ENCODE peak calls at places on chromosomes 13 and 19, in nine cellular contexts. One of them, this sample, is unnamed. For H3K27me3 and H3K9me3, the result is how much of the 10 kb centered on the place peaks cover.

GRCh38 chr13:31588923-31589322 is 150.4 kb upstream of the RXFP2 start:
- DNase-seq in esophagus squamous epithelium: no peak
- DNase-seq in hepatocyte: peak
- DNase-seq in IMR-90: no peak
- DNase-seq in cardiac muscle cell: no peak
- DNase-seq in pancreas: no peak
- DNase-seq in CD8-positive, alpha-beta memory T cell: no peak
- DNase-seq in BE2C: no peak
- DNase-seq in tibial nerve: no peak
- DNase-seq in this sample: no peak

GRCh38 chr19:51676566-51677083 is 16.5 kb upstream of the SPACA6 start:
- DNase-seq in esophagus squamous epithelium: no peak
- DNase-seq in hepatocyte: no peak
- DNase-seq in IMR-90: no peak
- DNase-seq in cardiac muscle cell: no peak
- DNase-seq in pancreas: no peak
- DNase-seq in CD8-positive, alpha-beta memory T cell: no peak
- DNase-seq in BE2C: no peak
- DNase-seq in tibial nerve: no peak
- DNase-seq in this sample: no peak

GRCh38 chr13:43884221-43884620 is 4.5 kb downstream of the LACC1 start:
- DNase-seq in esophagus squamous epithelium: no peak
- DNase-seq in hepatocyte: no peak
- DNase-seq in IMR-90: no peak
- DNase-seq in cardiac muscle cell: no peak
- DNase-seq in pancreas: no peak
- DNase-seq in CD8-positive, alpha-beta memory T cell: no peak
- DNase-seq in BE2C: no peak
- DNase-seq in tibial nerve: no peak
- DNase-seq in this sample: no peak

GRCh38 chr13:100666124-100666523 is 8.5 kb downstream of the TMTC4 start:
- DNase-seq in esophagus squamous epithelium: no peak
- DNase-seq in hepatocyte: peak
- DNase-seq in IMR-90: no peak
- DNase-seq in cardiac muscle cell: peak
- DNase-seq in pancreas: no peak
- DNase-seq in CD8-positive, alpha-beta memory T cell: no peak
- DNase-seq in BE2C: no peak
- DNase-seq in tibial nerve: no peak
- DNase-seq in this sample: peak

GRCh38 chr13:44128522-44128921 is 245.1 kb upstream of the SERP2 start:
- DNase-seq in esophagus squamous epithelium: no peak
- DNase-seq in hepatocyte: no peak
- DNase-seq in IMR-90: peak
- DNase-seq in cardiac muscle cell: peak
- DNase-seq in pancreas: no peak
- DNase-seq in CD8-positive, alpha-beta memory T cell: no peak
- DNase-seq in BE2C: no peak
- DNase-seq in tibial nerve: no peak
- DNase-seq in this sample: no peak

GRCh38 chr13:111662451-111662850 is 342.0 kb downstream of the TEX29 start:
- DNase-seq in esophagus squamous epithelium: no peak
- DNase-seq in hepatocyte: no peak
- DNase-seq in IMR-90: no peak
- DNase-seq in cardiac muscle cell: no peak
- DNase-seq in pancreas: no peak
- DNase-seq in CD8-positive, alpha-beta memory T cell: no peak
- DNase-seq in BE2C: no peak
- DNase-seq in tibial nerve: no peak
- DNase-seq in this sample: no peak

GRCh38 chr13:113510871-113511270 is 20.4 kb upstream of the DCUN1D2 start:
- DNase-seq in esophagus squamous epithelium: no peak
- DNase-seq in hepatocyte: no peak
- DNase-seq in IMR-90: no peak
- DNase-seq in cardiac muscle cell: no peak
- DNase-seq in pancreas: no peak
- DNase-seq in CD8-positive, alpha-beta memory T cell: no peak
- DNase-seq in BE2C: no peak
- DNase-seq in tibial nerve: no peak
- DNase-seq in this sample: no peak

GRCh38 chr13:94674609-94675348 is 37.6 kb downstream of the SOX21 start:
- DNase-seq in esophagus squamous epithelium: no peak
- DNase-seq in hepatocyte: peak
- DNase-seq in IMR-90: peak
- DNase-seq in cardiac muscle cell: peak
- DNase-seq in pancreas: peak
- DNase-seq in CD8-positive, alpha-beta memory T cell: peak
- DNase-seq in BE2C: peak
- DNase-seq in tibial nerve: peak
- DNase-seq in this sample: peak

GRCh38 chr19:13024958-13025653 is 29.8 kb downstream of the NFIX start:
- DNase-seq in esophagus squamous epithelium: no peak
- DNase-seq in hepatocyte: no peak
- DNase-seq in IMR-90: no peak
- DNase-seq in cardiac muscle cell: no peak
- DNase-seq in pancreas: no peak
- DNase-seq in CD8-positive, alpha-beta memory T cell: no peak
- DNase-seq in BE2C: no peak
- DNase-seq in tibial nerve: no peak
- DNase-seq in this sample: no peak

GRCh38 chr13:52884429-52884828 is 36.0 kb upstream of the PCDH8 start:
- DNase-seq in esophagus squamous epithelium: no peak
- DNase-seq in hepatocyte: no peak
- DNase-seq in IMR-90: no peak
- DNase-seq in cardiac muscle cell: no peak
- DNase-seq in pancreas: no peak
- DNase-seq in CD8-positive, alpha-beta memory T cell: no peak
- DNase-seq in BE2C: no peak
- DNase-seq in tibial nerve: no peak
- DNase-seq in this sample: no peak

GRCh38 chr13:94195715-94196114 is 283.8 kb downstream of the DCT start:
- DNase-seq in esophagus squamous epithelium: no peak
- DNase-seq in hepatocyte: peak
- DNase-seq in IMR-90: peak
- DNase-seq in cardiac muscle cell: peak
- DNase-seq in pancreas: no peak
- DNase-seq in CD8-positive, alpha-beta memory T cell: no peak
- DNase-seq in BE2C: no peak
- DNase-seq in tibial nerve: no peak
- DNase-seq in this sample: no peak

GRCh38 chr13:79711631-79712030 is 230.7 kb downstream of the NDFIP2 start:
- DNase-seq in esophagus squamous epithelium: no peak
- DNase-seq in hepatocyte: no peak
- DNase-seq in IMR-90: no peak
- DNase-seq in cardiac muscle cell: peak
- DNase-seq in pancreas: no peak
- DNase-seq in CD8-positive, alpha-beta memory T cell: no peak
- DNase-seq in BE2C: no peak
- DNase-seq in tibial nerve: no peak
- DNase-seq in this sample: no peak

GRCh38 chr13:23470706-23471610 is 37.5 kb upstream of the SACS start:
- DNase-seq in esophagus squamous epithelium: no peak
- DNase-seq in hepatocyte: no peak
- DNase-seq in IMR-90: no peak
- DNase-seq in cardiac muscle cell: no peak
- DNase-seq in pancreas: no peak
- DNase-seq in CD8-positive, alpha-beta memory T cell: no peak
- DNase-seq in BE2C: no peak
- DNase-seq in tibial nerve: no peak
- DNase-seq in this sample: no peak

GRCh38 chr19:5993516-5994406 is 15.8 kb upstream of the RANBP3 start:
- DNase-seq in esophagus squamous epithelium: no peak
- DNase-seq in hepatocyte: no peak
- DNase-seq in IMR-90: no peak
- DNase-seq in cardiac muscle cell: peak
- DNase-seq in pancreas: no peak
- DNase-seq in CD8-positive, alpha-beta memory T cell: no peak
- DNase-seq in BE2C: peak
- DNase-seq in tibial nerve: no peak
- DNase-seq in this sample: no peak

GRCh38 chr19:44856438-44857083 is 10.5 kb downstream of the NECTIN2 start:
- DNase-seq in esophagus squamous epithelium: no peak
- DNase-seq in hepatocyte: no peak
- DNase-seq in IMR-90: no peak
- DNase-seq in cardiac muscle cell: no peak
- DNase-seq in pancreas: peak
- DNase-seq in CD8-positive, alpha-beta memory T cell: no peak
- DNase-seq in BE2C: no peak
- DNase-seq in tibial nerve: no peak
- DNase-seq in this sample: no peak

GRCh38 chr19:44855606-44856005 is 9.5 kb downstream of the NECTIN2 start:
- DNase-seq in esophagus squamous epithelium: no peak
- DNase-seq in hepatocyte: no peak
- DNase-seq in IMR-90: no peak
- DNase-seq in cardiac muscle cell: no peak
- DNase-seq in pancreas: no peak
- DNase-seq in CD8-positive, alpha-beta memory T cell: no peak
- DNase-seq in BE2C: no peak
- DNase-seq in tibial nerve: no peak
- DNase-seq in this sample: no peak

DNA sequence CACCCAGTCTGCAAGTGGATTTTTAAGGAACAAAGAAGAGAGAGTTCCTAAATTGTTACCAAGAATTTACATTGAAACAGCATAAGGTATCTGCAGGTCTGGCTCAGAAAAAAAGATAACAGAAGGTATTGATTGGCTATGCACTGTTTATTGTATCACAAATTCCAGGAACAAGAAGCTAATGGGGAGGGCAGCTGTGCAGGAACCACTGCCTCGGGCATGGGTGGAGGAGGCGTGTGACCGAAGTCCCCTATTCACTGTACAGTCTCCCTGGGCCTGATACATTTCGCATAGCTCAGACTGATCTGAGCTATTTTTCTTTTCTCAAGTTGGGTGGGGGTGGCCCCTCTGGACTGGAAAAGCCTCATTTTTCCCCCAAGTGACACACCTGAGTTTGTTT is 11.7 kb downstream of the NECTIN2 start:
- DNase-seq in esophagus squamous epithelium: no peak
- DNase-seq in hepatocyte: no peak
- DNase-seq in IMR-90: no peak
- DNase-seq in cardiac muscle cell: no peak
- DNase-seq in pancreas: peak
- DNase-seq in CD8-positive, alpha-beta memory T cell: no peak
- DNase-seq in BE2C: no peak
- DNase-seq in tibial nerve: no peak
- DNase-seq in this sample: no peak
- H3K27me3 ChIP-seq in esophagus squamous epithelium: under half
- H3K27me3 ChIP-seq in hepatocyte: under half
- H3K27me3 ChIP-seq in IMR-90: under half
- H3K27me3 ChIP-seq in cardiac muscle cell: under half
- H3K27me3 ChIP-seq in pancreas: under half
- H3K27me3 ChIP-seq in CD8-positive, alpha-beta memory T cell: under half
- H3K27me3 ChIP-seq in BE2C: under half
- H3K27me3 ChIP-seq in tibial nerve: under half
- H3K27me3 ChIP-seq in this sample: under half

DNA sequence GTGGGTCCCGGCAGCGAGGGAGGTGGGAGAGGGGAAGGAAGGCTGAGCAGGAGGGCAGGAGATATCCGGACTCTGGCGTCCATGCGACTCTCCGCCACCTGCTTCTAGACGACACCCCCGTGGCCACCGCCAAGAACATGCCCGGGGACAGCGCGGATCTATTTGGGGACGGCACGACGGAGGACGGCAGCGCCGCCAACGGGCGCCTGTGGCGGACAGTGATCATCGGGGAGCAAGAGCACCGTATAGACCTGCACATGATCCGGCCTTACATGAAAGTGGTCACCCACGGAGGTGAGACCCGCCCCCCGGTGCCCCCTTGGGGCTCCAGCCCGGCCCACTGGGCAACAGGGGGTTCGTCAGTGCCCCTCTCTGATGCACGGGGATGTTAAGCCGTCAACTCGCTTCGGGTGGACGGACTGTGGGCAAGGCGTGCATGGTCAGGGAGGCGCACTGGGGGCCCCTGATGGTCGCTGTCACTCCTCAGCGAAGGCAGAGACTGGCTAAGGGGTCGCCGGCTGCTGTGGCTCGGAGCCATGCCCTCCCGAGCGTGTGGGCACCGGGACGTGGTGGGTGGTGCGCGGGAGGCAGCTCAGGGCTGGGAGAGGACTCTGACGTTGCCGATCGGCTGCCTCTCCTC is 25.1 kb upstream of the NMRK2 start:
- DNase-seq in esophagus squamous epithelium: no peak
- DNase-seq in hepatocyte: no peak
- DNase-seq in IMR-90: no peak
- DNase-seq in cardiac muscle cell: no peak
- DNase-seq in pancreas: no peak
- DNase-seq in CD8-positive, alpha-beta memory T cell: no peak
- DNase-seq in BE2C: no peak
- DNase-seq in tibial nerve: no peak
- DNase-seq in this sample: no peak
- H3K9me3 ChIP-seq in esophagus squamous epithelium: under half
- H3K9me3 ChIP-seq in hepatocyte: under half
- H3K9me3 ChIP-seq in IMR-90: under half
- H3K9me3 ChIP-seq in cardiac muscle cell: under half
- H3K9me3 ChIP-seq in pancreas: under half
- H3K9me3 ChIP-seq in CD8-positive, alpha-beta memory T cell: under half
- H3K9me3 ChIP-seq in BE2C: under half
- H3K9me3 ChIP-seq in tibial nerve: under half
- H3K9me3 ChIP-seq in this sample: under half

DNA sequence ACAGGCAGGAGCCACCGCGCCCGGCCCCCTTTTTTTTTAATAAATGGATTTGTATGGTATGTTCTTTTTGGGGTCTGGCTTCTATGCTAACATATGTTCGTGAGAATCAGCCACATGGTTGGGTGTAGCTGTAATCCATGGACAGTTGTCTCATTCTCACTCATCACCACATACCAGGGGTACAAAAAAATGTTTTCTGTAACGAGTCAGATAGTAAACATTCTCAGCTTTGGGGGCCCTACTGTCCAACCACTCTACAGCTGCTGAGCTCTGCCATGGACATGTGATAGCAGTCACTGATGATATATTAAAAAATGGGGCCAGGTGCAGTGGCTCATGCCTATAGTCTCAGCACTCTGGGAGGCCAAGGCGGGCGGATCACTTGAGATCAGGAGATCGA is 5.1 kb upstream of the RETN start:
- DNase-seq in esophagus squamous epithelium: no peak
- DNase-seq in hepatocyte: no peak
- DNase-seq in IMR-90: no peak
- DNase-seq in cardiac muscle cell: no peak
- DNase-seq in pancreas: no peak
- DNase-seq in CD8-positive, alpha-beta memory T cell: no peak
- DNase-seq in BE2C: no peak
- DNase-seq in tibial nerve: no peak
- DNase-seq in this sample: no peak
- H3K27me3 ChIP-seq in esophagus squamous epithelium: under half
- H3K27me3 ChIP-seq in hepatocyte: under half
- H3K27me3 ChIP-seq in IMR-90: under half
- H3K27me3 ChIP-seq in cardiac muscle cell: under half
- H3K27me3 ChIP-seq in pancreas: under half
- H3K27me3 ChIP-seq in CD8-positive, alpha-beta memory T cell: under half
- H3K27me3 ChIP-seq in BE2C: under half
- H3K27me3 ChIP-seq in tibial nerve: under half
- H3K27me3 ChIP-seq in this sample: under half

DNA sequence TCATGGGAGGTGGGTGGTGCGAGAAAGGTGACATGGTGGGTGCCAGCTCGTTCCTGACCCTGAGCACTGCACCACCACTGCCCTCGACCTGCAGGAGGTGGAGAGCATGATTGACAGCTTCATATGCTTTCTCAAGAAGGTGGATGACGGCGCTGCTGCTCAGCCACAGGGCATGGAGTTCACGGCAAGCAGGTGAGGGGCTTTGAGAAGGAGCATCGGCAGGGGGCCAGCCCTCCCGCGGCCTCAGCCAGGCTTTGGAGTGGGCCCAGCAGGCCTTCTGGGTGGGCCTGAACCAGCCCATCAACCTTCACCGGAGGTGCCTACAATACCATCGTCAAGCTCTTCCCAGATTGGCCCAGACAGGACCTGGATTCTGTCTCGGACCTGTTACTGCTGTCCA is 18.9 kb upstream of the ZNF14 start:
- DNase-seq in esophagus squamous epithelium: no peak
- DNase-seq in hepatocyte: no peak
- DNase-seq in IMR-90: no peak
- DNase-seq in cardiac muscle cell: no peak
- DNase-seq in pancreas: no peak
- DNase-seq in CD8-positive, alpha-beta memory T cell: no peak
- DNase-seq in BE2C: no peak
- DNase-seq in tibial nerve: no peak
- DNase-seq in this sample: no peak
- H3K9me3 ChIP-seq in esophagus squamous epithelium: under half
- H3K9me3 ChIP-seq in hepatocyte: under half
- H3K9me3 ChIP-seq in IMR-90: under half
- H3K9me3 ChIP-seq in cardiac muscle cell: under half
- H3K9me3 ChIP-seq in pancreas: under half
- H3K9me3 ChIP-seq in CD8-positive, alpha-beta memory T cell: under half
- H3K9me3 ChIP-seq in BE2C: under half
- H3K9me3 ChIP-seq in tibial nerve: under half
- H3K9me3 ChIP-seq in this sample: under half

This sample was measured in A673.